ENCODE peak calls at places on chromosomes 1 and 21, in ten cellular contexts. One of them, this sample, is unnamed. For H3K36me3, the result is how much of the 10 kb centered on the place peaks cover.

GRCh38 chr1:196779093-196779492 is 4.5 kb downstream of the CFHR3 start:
- DNase-seq in adrenal gland: no peak
- DNase-seq in stomach: no peak
- DNase-seq in endodermal cell: no peak
- DNase-seq in testis: no peak
- DNase-seq in tibial nerve: no peak
- DNase-seq in mesendoderm: peak
- DNase-seq in HCT116: no peak
- DNase-seq in ovary: no peak
- DNase-seq in right atrium auricular region: no peak
- DNase-seq in this sample: no peak

GRCh38 chr1:86747304-86747703 is 42.9 kb downstream of the SH3GLB1 start:
- DNase-seq in adrenal gland: no peak
- DNase-seq in stomach: no peak
- DNase-seq in endodermal cell: no peak
- DNase-seq in testis: no peak
- DNase-seq in tibial nerve: no peak
- DNase-seq in mesendoderm: no peak
- DNase-seq in HCT116: no peak
- DNase-seq in ovary: no peak
- DNase-seq in right atrium auricular region: no peak
- DNase-seq in this sample: no peak

GRCh38 chr21:42306366-42307035 is 8.7 kb downstream of the TFF3 start:
- DNase-seq in adrenal gland: no peak
- DNase-seq in stomach: peak
- DNase-seq in endodermal cell: peak
- DNase-seq in testis: no peak
- DNase-seq in tibial nerve: no peak
- DNase-seq in mesendoderm: no peak
- DNase-seq in HCT116: no peak
- DNase-seq in ovary: no peak
- DNase-seq in right atrium auricular region: no peak
- DNase-seq in this sample: no peak

GRCh38 chr1:242824435-242824834 is 299.9 kb upstream of the PLD5 start:
- DNase-seq in adrenal gland: no peak
- DNase-seq in stomach: no peak
- DNase-seq in endodermal cell: no peak
- DNase-seq in testis: no peak
- DNase-seq in tibial nerve: no peak
- DNase-seq in mesendoderm: peak
- DNase-seq in HCT116: no peak
- DNase-seq in ovary: no peak
- DNase-seq in right atrium auricular region: no peak
- DNase-seq in this sample: peak

GRCh38 chr1:112472142-112472541 is 36.6 kb upstream of the WNT2B start:
- DNase-seq in adrenal gland: no peak
- DNase-seq in stomach: no peak
- DNase-seq in endodermal cell: peak
- DNase-seq in testis: no peak
- DNase-seq in tibial nerve: no peak
- DNase-seq in mesendoderm: peak
- DNase-seq in HCT116: no peak
- DNase-seq in ovary: no peak
- DNase-seq in right atrium auricular region: no peak
- DNase-seq in this sample: no peak

GRCh38 chr1:6489799-6490180 is 1.7 kb downstream of the PLEKHG5 start:
- DNase-seq in adrenal gland: peak
- DNase-seq in stomach: peak
- DNase-seq in endodermal cell: peak
- DNase-seq in testis: peak
- DNase-seq in tibial nerve: no peak
- DNase-seq in mesendoderm: peak
- DNase-seq in HCT116: peak
- DNase-seq in ovary: peak
- DNase-seq in right atrium auricular region: peak
- DNase-seq in this sample: peak

GRCh38 chr1:234743866-234744581 is 134.0 kb upstream of the IRF2BP2 start:
- DNase-seq in adrenal gland: no peak
- DNase-seq in stomach: no peak
- DNase-seq in endodermal cell: peak
- DNase-seq in testis: no peak
- DNase-seq in tibial nerve: no peak
- DNase-seq in mesendoderm: peak
- DNase-seq in HCT116: no peak
- DNase-seq in ovary: peak
- DNase-seq in right atrium auricular region: no peak
- DNase-seq in this sample: peak

GRCh38 chr1:11787251-11787803 is 18.4 kb downstream of the MTHFR start:
- DNase-seq in adrenal gland: peak
- DNase-seq in stomach: peak
- DNase-seq in endodermal cell: peak
- DNase-seq in testis: peak
- DNase-seq in tibial nerve: peak
- DNase-seq in mesendoderm: peak
- DNase-seq in HCT116: no peak
- DNase-seq in ovary: peak
- DNase-seq in right atrium auricular region: peak
- DNase-seq in this sample: no peak

GRCh38 chr1:194288284-194288683 is 1101.9 kb upstream of the B3GALT2 start:
- DNase-seq in adrenal gland: no peak
- DNase-seq in stomach: no peak
- DNase-seq in endodermal cell: no peak
- DNase-seq in testis: no peak
- DNase-seq in tibial nerve: no peak
- DNase-seq in mesendoderm: no peak
- DNase-seq in HCT116: no peak
- DNase-seq in ovary: no peak
- DNase-seq in right atrium auricular region: no peak
- DNase-seq in this sample: no peak

GRCh38 chr1:115677172-115677542 is 35.4 kb downstream of the VANGL1 start:
- DNase-seq in adrenal gland: no peak
- DNase-seq in stomach: no peak
- DNase-seq in endodermal cell: no peak
- DNase-seq in testis: no peak
- DNase-seq in tibial nerve: no peak
- DNase-seq in mesendoderm: peak
- DNase-seq in HCT116: no peak
- DNase-seq in ovary: no peak
- DNase-seq in right atrium auricular region: no peak
- DNase-seq in this sample: peak

GRCh38 chr1:18731591-18732235 is 101.1 kb downstream of the PAX7 start:
- DNase-seq in adrenal gland: no peak
- DNase-seq in stomach: no peak
- DNase-seq in endodermal cell: peak
- DNase-seq in testis: no peak
- DNase-seq in tibial nerve: no peak
- DNase-seq in mesendoderm: peak
- DNase-seq in HCT116: no peak
- DNase-seq in ovary: no peak
- DNase-seq in right atrium auricular region: no peak
- DNase-seq in this sample: no peak

GRCh38 chr1:214123061-214123784 is 135.4 kb downstream of the PROX1 start:
- DNase-seq in adrenal gland: peak
- DNase-seq in stomach: peak
- DNase-seq in endodermal cell: peak
- DNase-seq in testis: peak
- DNase-seq in tibial nerve: peak
- DNase-seq in mesendoderm: peak
- DNase-seq in HCT116: peak
- DNase-seq in ovary: peak
- DNase-seq in right atrium auricular region: no peak
- DNase-seq in this sample: peak

GRCh38 chr1:119702384-119702783 is 9.3 kb upstream of the PHGDH start:
- DNase-seq in adrenal gland: no peak
- DNase-seq in stomach: no peak
- DNase-seq in endodermal cell: no peak
- DNase-seq in testis: no peak
- DNase-seq in tibial nerve: no peak
- DNase-seq in mesendoderm: no peak
- DNase-seq in HCT116: no peak
- DNase-seq in ovary: no peak
- DNase-seq in right atrium auricular region: no peak
- DNase-seq in this sample: peak

GRCh38 chr1:2267862-2268261 is 39.7 kb downstream of the SKI start:
- DNase-seq in adrenal gland: no peak
- DNase-seq in stomach: no peak
- DNase-seq in endodermal cell: no peak
- DNase-seq in testis: no peak
- DNase-seq in tibial nerve: no peak
- DNase-seq in mesendoderm: no peak
- DNase-seq in HCT116: no peak
- DNase-seq in ovary: no peak
- DNase-seq in right atrium auricular region: no peak
- DNase-seq in this sample: no peak

GRCh38 chr1:36650200-36651065 is 167.7 kb upstream of the CSF3R start:
- DNase-seq in adrenal gland: peak
- DNase-seq in stomach: peak
- DNase-seq in endodermal cell: peak
- DNase-seq in testis: peak
- DNase-seq in tibial nerve: peak
- DNase-seq in mesendoderm: peak
- DNase-seq in HCT116: peak
- DNase-seq in ovary: peak
- DNase-seq in right atrium auricular region: peak
- DNase-seq in this sample: peak

GRCh38 chr21:25369524-25370300 is 237.6 kb downstream of the MRPL39 start:
- DNase-seq in adrenal gland: no peak
- DNase-seq in stomach: no peak
- DNase-seq in endodermal cell: no peak
- DNase-seq in testis: no peak
- DNase-seq in tibial nerve: no peak
- DNase-seq in mesendoderm: no peak
- DNase-seq in HCT116: no peak
- DNase-seq in ovary: no peak
- DNase-seq in right atrium auricular region: no peak
- DNase-seq in this sample: no peak

GRCh38 chr1:69120828-69121227 is 446.9 kb upstream of the LRRC7 start:
- DNase-seq in adrenal gland: no peak
- DNase-seq in stomach: no peak
- DNase-seq in endodermal cell: no peak
- DNase-seq in testis: peak
- DNase-seq in tibial nerve: no peak
- DNase-seq in mesendoderm: no peak
- DNase-seq in HCT116: no peak
- DNase-seq in ovary: no peak
- DNase-seq in right atrium auricular region: no peak
- DNase-seq in this sample: no peak

GRCh38 chr1:35885961-35886558 is 3.1 kb downstream of the AGO1 start:
- DNase-seq in adrenal gland: no peak
- DNase-seq in stomach: no peak
- DNase-seq in endodermal cell: peak
- DNase-seq in testis: peak
- DNase-seq in tibial nerve: no peak
- DNase-seq in mesendoderm: peak
- DNase-seq in HCT116: no peak
- DNase-seq in ovary: no peak
- DNase-seq in right atrium auricular region: no peak
- DNase-seq in this sample: no peak

GRCh38 chr1:17661546-17662157 is 93.5 kb upstream of the ACTL8 start:
- DNase-seq in adrenal gland: peak
- DNase-seq in stomach: peak
- DNase-seq in endodermal cell: peak
- DNase-seq in testis: peak
- DNase-seq in tibial nerve: peak
- DNase-seq in mesendoderm: peak
- DNase-seq in HCT116: peak
- DNase-seq in ovary: peak
- DNase-seq in right atrium auricular region: no peak
- DNase-seq in this sample: peak

GRCh38 chr1:52288286-52288685 is 77.7 kb downstream of the CC2D1B start:
- DNase-seq in adrenal gland: peak
- DNase-seq in stomach: no peak
- DNase-seq in endodermal cell: no peak
- DNase-seq in testis: no peak
- DNase-seq in tibial nerve: no peak
- DNase-seq in mesendoderm: peak
- DNase-seq in HCT116: peak
- DNase-seq in ovary: no peak
- DNase-seq in right atrium auricular region: no peak
- DNase-seq in this sample: peak
- H3K36me3 ChIP-seq in adrenal gland: under half
- H3K36me3 ChIP-seq in stomach: under half
- H3K36me3 ChIP-seq in endodermal cell: under half
- H3K36me3 ChIP-seq in testis: under half
- H3K36me3 ChIP-seq in tibial nerve: under half
- H3K36me3 ChIP-seq in mesendoderm: under half
- H3K36me3 ChIP-seq in HCT116: under half
- H3K36me3 ChIP-seq in ovary: under half
- H3K36me3 ChIP-seq in right atrium auricular region: under half
- H3K36me3 ChIP-seq in this sample: under half

DNA sequence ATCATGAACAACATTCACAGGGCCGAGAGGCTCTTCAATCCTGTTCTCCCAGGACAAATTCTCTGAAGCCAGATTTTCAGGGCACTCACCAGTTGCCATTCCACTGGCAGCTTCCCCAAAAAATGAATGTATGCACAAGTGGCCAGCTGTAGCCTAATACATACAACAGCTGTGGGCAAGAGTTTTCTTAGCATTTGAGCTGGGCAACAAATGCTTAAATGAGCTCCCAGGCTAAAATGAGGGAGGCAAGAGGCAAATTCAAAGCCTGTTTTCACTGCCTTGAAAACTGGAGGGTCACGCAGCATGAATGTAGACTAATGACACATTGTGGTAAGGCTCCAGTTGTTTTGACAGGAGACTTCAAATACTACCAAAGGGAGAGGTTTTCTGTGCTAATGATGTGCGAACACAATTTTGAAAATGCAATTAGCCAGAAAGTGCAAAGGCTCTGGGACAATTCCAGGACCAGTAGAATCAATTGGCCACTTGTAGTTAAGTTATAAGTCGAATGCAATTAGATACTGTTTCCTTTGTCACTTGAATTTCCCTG is 88.1 kb downstream of the TIAM1 start:
- DNase-seq in adrenal gland: no peak
- DNase-seq in stomach: no peak
- DNase-seq in endodermal cell: no peak
- DNase-seq in testis: no peak
- DNase-seq in tibial nerve: no peak
- DNase-seq in mesendoderm: no peak
- DNase-seq in HCT116: no peak
- DNase-seq in ovary: no peak
- DNase-seq in right atrium auricular region: no peak
- DNase-seq in this sample: no peak
- H3K27ac ChIP-seq in adrenal gland: no peak
- H3K27ac ChIP-seq in stomach: no peak
- H3K27ac ChIP-seq in endodermal cell: no peak
- H3K27ac ChIP-seq in testis: no peak
- H3K27ac ChIP-seq in tibial nerve: no peak
- H3K27ac ChIP-seq in mesendoderm: no peak
- H3K27ac ChIP-seq in HCT116: no peak
- H3K27ac ChIP-seq in ovary: no peak
- H3K27ac ChIP-seq in right atrium auricular region: no peak
- H3K27ac ChIP-seq in this sample: no peak

GRCh38 chr1:204426474-204426873 is 14.9 kb upstream of the PPP1R15B start:
- DNase-seq in adrenal gland: no peak
- DNase-seq in stomach: no peak
- DNase-seq in endodermal cell: no peak
- DNase-seq in testis: no peak
- DNase-seq in tibial nerve: no peak
- DNase-seq in mesendoderm: no peak
- DNase-seq in HCT116: no peak
- DNase-seq in ovary: no peak
- DNase-seq in right atrium auricular region: no peak
- DNase-seq in this sample: no peak
- H3K36me3 ChIP-seq in adrenal gland: under half
- H3K36me3 ChIP-seq in stomach: half or more
- H3K36me3 ChIP-seq in endodermal cell: under half
- H3K36me3 ChIP-seq in testis: under half
- H3K36me3 ChIP-seq in tibial nerve: under half
- H3K36me3 ChIP-seq in mesendoderm: under half
- H3K36me3 ChIP-seq in HCT116: under half
- H3K36me3 ChIP-seq in ovary: under half
- H3K36me3 ChIP-seq in right atrium auricular region: half or more
- H3K36me3 ChIP-seq in this sample: under half

GRCh38 chr1:216456682-216457081 is 33.4 kb upstream of the USH2A start:
- DNase-seq in adrenal gland: no peak
- DNase-seq in stomach: no peak
- DNase-seq in endodermal cell: no peak
- DNase-seq in testis: no peak
- DNase-seq in tibial nerve: no peak
- DNase-seq in mesendoderm: peak
- DNase-seq in HCT116: no peak
- DNase-seq in ovary: no peak
- DNase-seq in right atrium auricular region: no peak
- DNase-seq in this sample: peak
- H3K27ac ChIP-seq in adrenal gland: no peak
- H3K27ac ChIP-seq in stomach: no peak
- H3K27ac ChIP-seq in endodermal cell: no peak
- H3K27ac ChIP-seq in testis: no peak
- H3K27ac ChIP-seq in tibial nerve: no peak
- H3K27ac ChIP-seq in mesendoderm: no peak
- H3K27ac ChIP-seq in HCT116: no peak
- H3K27ac ChIP-seq in ovary: no peak
- H3K27ac ChIP-seq in right atrium auricular region: no peak
- H3K27ac ChIP-seq in this sample: peak

This sample was measured in brain microvascular endothelial cell.